ENCODE peak calls at places on chromosomes 11 and 22, in seven cellular contexts. One of them, this sample, is unnamed.

GRCh38 chr11:13334068-13334785 is 56.6 kb downstream of the BMAL1 start:
- DNase-seq in osteocyte: no peak
- DNase-seq in esophagus squamous epithelium: no peak
- DNase-seq in WTC11: no peak
- DNase-seq in activated naive CD8-positive, alpha-beta T cell treated with anti-CD3 and anti-CD28 coated beads for 36 hours: no peak
- DNase-seq in PC-3: peak
- DNase-seq in fibroblast of the conjunctiva: no peak
- DNase-seq in this sample: no peak

GRCh38 chr11:2808850-2809847 is 76.4 kb downstream of the CDKN1C start:
- DNase-seq in activated naive CD8-positive, alpha-beta T cell treated with anti-CD3 and anti-CD28 coated beads for 36 hours: peak
- DNase-seq in WTC11: peak
- DNase-seq in fibroblast of the conjunctiva: no peak
- DNase-seq in osteocyte: peak
- DNase-seq in esophagus squamous epithelium: no peak
- DNase-seq in PC-3: no peak
- DNase-seq in this sample: no peak

GRCh38 chr22:49524362-49524761 is 303.3 kb downstream of the BRD1 start:
- DNase-seq in activated naive CD8-positive, alpha-beta T cell treated with anti-CD3 and anti-CD28 coated beads for 36 hours: no peak
- DNase-seq in WTC11: no peak
- DNase-seq in PC-3: no peak
- DNase-seq in fibroblast of the conjunctiva: no peak
- DNase-seq in osteocyte: no peak
- DNase-seq in esophagus squamous epithelium: no peak
- DNase-seq in this sample: no peak

GRCh38 chr22:19607198-19608113 is 83.2 kb upstream of the CLDN5 start:
- DNase-seq in osteocyte: no peak
- DNase-seq in WTC11: peak
- DNase-seq in activated naive CD8-positive, alpha-beta T cell treated with anti-CD3 and anti-CD28 coated beads for 36 hours: peak
- DNase-seq in esophagus squamous epithelium: no peak
- DNase-seq in PC-3: peak
- DNase-seq in fibroblast of the conjunctiva: no peak
- DNase-seq in this sample: no peak

GRCh38 chr22:21734540-21735197 is 925 bp downstream of the YPEL1 start:
- DNase-seq in WTC11: no peak
- DNase-seq in fibroblast of the conjunctiva: no peak
- DNase-seq in activated naive CD8-positive, alpha-beta T cell treated with anti-CD3 and anti-CD28 coated beads for 36 hours: peak
- DNase-seq in osteocyte: no peak
- DNase-seq in esophagus squamous epithelium: no peak
- DNase-seq in PC-3: no peak
- DNase-seq in this sample: no peak

GRCh38 chr11:1153105-1153950 is 4.4 kb upstream of the MUC5AC start:
- DNase-seq in PC-3: peak
- DNase-seq in WTC11: no peak
- DNase-seq in fibroblast of the conjunctiva: no peak
- DNase-seq in osteocyte: no peak
- DNase-seq in esophagus squamous epithelium: no peak
- DNase-seq in activated naive CD8-positive, alpha-beta T cell treated with anti-CD3 and anti-CD28 coated beads for 36 hours: no peak
- DNase-seq in this sample: peak

GRCh38 chr11:117201516-117201866 is 2.3 kb downstream of the TAGLN start:
- DNase-seq in WTC11: no peak
- DNase-seq in osteocyte: no peak
- DNase-seq in PC-3: no peak
- DNase-seq in esophagus squamous epithelium: no peak
- DNase-seq in activated naive CD8-positive, alpha-beta T cell treated with anti-CD3 and anti-CD28 coated beads for 36 hours: no peak
- DNase-seq in fibroblast of the conjunctiva: no peak
- DNase-seq in this sample: no peak

GRCh38 chr11:11552688-11553087 is 69.1 kb downstream of the GALNT18 start:
- DNase-seq in WTC11: no peak
- DNase-seq in fibroblast of the conjunctiva: no peak
- DNase-seq in esophagus squamous epithelium: no peak
- DNase-seq in PC-3: peak
- DNase-seq in osteocyte: no peak
- DNase-seq in activated naive CD8-positive, alpha-beta T cell treated with anti-CD3 and anti-CD28 coated beads for 36 hours: no peak
- DNase-seq in this sample: no peak

GRCh38 chr11:1820463-1821325 is 14.1 kb upstream of the SYT8 start:
- DNase-seq in fibroblast of the conjunctiva: no peak
- DNase-seq in esophagus squamous epithelium: no peak
- DNase-seq in osteocyte: no peak
- DNase-seq in activated naive CD8-positive, alpha-beta T cell treated with anti-CD3 and anti-CD28 coated beads for 36 hours: no peak
- DNase-seq in PC-3: peak
- DNase-seq in WTC11: no peak
- DNase-seq in this sample: no peak

GRCh38 chr11:122440783-122441701 is 214.5 kb upstream of the UBASH3B start:
- DNase-seq in fibroblast of the conjunctiva: no peak
- DNase-seq in PC-3: no peak
- DNase-seq in osteocyte: no peak
- DNase-seq in esophagus squamous epithelium: no peak
- DNase-seq in activated naive CD8-positive, alpha-beta T cell treated with anti-CD3 and anti-CD28 coated beads for 36 hours: no peak
- DNase-seq in WTC11: peak
- DNase-seq in this sample: no peak

This sample was measured in HuH-7.